ENCODE peak calls at places on chromosomes 16 and 17, in ten cellular contexts. One of them, this sample, is unnamed.

GRCh38 chr16:70253291-70254094 is 1.8 kb upstream of the EXOSC6 start:
- DNase-seq in AG09319: no peak
- DNase-seq in cardiac fibroblast: peak; percentile 55
- DNase-seq in HEK293T: peak; percentile 54
- DNase-seq in stimulated activated CD4-positive, alpha-beta T cell treated with anti-CD3 and anti-CD28 coated beads, Interleukin-4, amount 100 ng/mL, for 1 hour: peak; percentile 28
- DNase-seq in RPMI8226: peak; percentile 40
- DNase-seq in heart left ventricle: no peak
- DNase-seq in iris pigment epithelial cell: peak; percentile 53
- DNase-seq in stimulated activated CD8-positive, alpha-beta memory T cell treated with anti-CD3 and anti-CD28 coated beads, Interleukin-7, amount 100 ng/mL, for 24 hours: no peak
- DNase-seq in A549: peak; percentile 56
- DNase-seq in this sample: peak; percentile 56

GRCh38 chr17:36901506-36901905 is 35.8 kb upstream of the LHX1 start:
- DNase-seq in stimulated activated CD8-positive, alpha-beta memory T cell treated with anti-CD3 and anti-CD28 coated beads, Interleukin-7, amount 100 ng/mL, for 24 hours: no peak
- DNase-seq in AG09319: no peak
- DNase-seq in A549: no peak
- DNase-seq in heart left ventricle: no peak
- DNase-seq in stimulated activated CD4-positive, alpha-beta T cell treated with anti-CD3 and anti-CD28 coated beads, Interleukin-4, amount 100 ng/mL, for 1 hour: no peak
- DNase-seq in HEK293T: no peak
- DNase-seq in iris pigment epithelial cell: peak; percentile 80
- DNase-seq in cardiac fibroblast: peak; percentile 58
- DNase-seq in RPMI8226: no peak
- DNase-seq in this sample: no peak

GRCh38 chr17:29931253-29931932 is 1.4 kb upstream of the SSH2 start:
- DNase-seq in AG09319: peak; percentile 49
- DNase-seq in stimulated activated CD4-positive, alpha-beta T cell treated with anti-CD3 and anti-CD28 coated beads, Interleukin-4, amount 100 ng/mL, for 1 hour: peak; percentile 39
- DNase-seq in HEK293T: peak; percentile 52
- DNase-seq in A549: peak; percentile 67
- DNase-seq in stimulated activated CD8-positive, alpha-beta memory T cell treated with anti-CD3 and anti-CD28 coated beads, Interleukin-7, amount 100 ng/mL, for 24 hours: peak; percentile 25
- DNase-seq in cardiac fibroblast: peak; percentile 84
- DNase-seq in RPMI8226: peak; percentile 84
- DNase-seq in heart left ventricle: peak; percentile 69
- DNase-seq in iris pigment epithelial cell: peak; percentile 75
- DNase-seq in this sample: peak; percentile 76

GRCh38 chr16:87264634-87265033 is 52.6 kb downstream of the C16orf95 start:
- DNase-seq in RPMI8226: no peak
- DNase-seq in iris pigment epithelial cell: no peak
- DNase-seq in cardiac fibroblast: no peak
- DNase-seq in heart left ventricle: no peak
- DNase-seq in HEK293T: no peak
- DNase-seq in AG09319: no peak
- DNase-seq in stimulated activated CD8-positive, alpha-beta memory T cell treated with anti-CD3 and anti-CD28 coated beads, Interleukin-7, amount 100 ng/mL, for 24 hours: no peak
- DNase-seq in A549: no peak
- DNase-seq in stimulated activated CD4-positive, alpha-beta T cell treated with anti-CD3 and anti-CD28 coated beads, Interleukin-4, amount 100 ng/mL, for 1 hour: no peak
- DNase-seq in this sample: no peak

GRCh38 chr17:43814714-43815113 is 18.2 kb downstream of the MPP3 start:
- DNase-seq in RPMI8226: no peak
- DNase-seq in AG09319: no peak
- DNase-seq in heart left ventricle: no peak
- DNase-seq in iris pigment epithelial cell: peak; percentile 88
- DNase-seq in stimulated activated CD4-positive, alpha-beta T cell treated with anti-CD3 and anti-CD28 coated beads, Interleukin-4, amount 100 ng/mL, for 1 hour: no peak
- DNase-seq in HEK293T: no peak
- DNase-seq in A549: no peak
- DNase-seq in cardiac fibroblast: peak; percentile 88
- DNase-seq in stimulated activated CD8-positive, alpha-beta memory T cell treated with anti-CD3 and anti-CD28 coated beads, Interleukin-7, amount 100 ng/mL, for 24 hours: no peak
- DNase-seq in this sample: peak; percentile 64

GRCh38 chr17:64130559-64131001 is 636 bp upstream of the ERN1 start:
- DNase-seq in stimulated activated CD4-positive, alpha-beta T cell treated with anti-CD3 and anti-CD28 coated beads, Interleukin-4, amount 100 ng/mL, for 1 hour: peak; percentile 57
- DNase-seq in iris pigment epithelial cell: peak; percentile 49
- DNase-seq in heart left ventricle: peak; percentile 59
- DNase-seq in stimulated activated CD8-positive, alpha-beta memory T cell treated with anti-CD3 and anti-CD28 coated beads, Interleukin-7, amount 100 ng/mL, for 24 hours: peak; percentile 21
- DNase-seq in cardiac fibroblast: peak; percentile 87
- DNase-seq in RPMI8226: peak; percentile 49
- DNase-seq in HEK293T: no peak
- DNase-seq in A549: no peak
- DNase-seq in AG09319: no peak
- DNase-seq in this sample: peak; percentile 78

GRCh38 chr16:25707982-25708583 is 16.3 kb downstream of the HS3ST4 start:
- DNase-seq in AG09319: no peak
- DNase-seq in stimulated activated CD8-positive, alpha-beta memory T cell treated with anti-CD3 and anti-CD28 coated beads, Interleukin-7, amount 100 ng/mL, for 24 hours: no peak
- DNase-seq in cardiac fibroblast: peak; percentile 26
- DNase-seq in stimulated activated CD4-positive, alpha-beta T cell treated with anti-CD3 and anti-CD28 coated beads, Interleukin-4, amount 100 ng/mL, for 1 hour: no peak
- DNase-seq in iris pigment epithelial cell: peak; percentile 21
- DNase-seq in RPMI8226: peak; percentile 31
- DNase-seq in HEK293T: peak; percentile 21
- DNase-seq in A549: no peak
- DNase-seq in heart left ventricle: no peak
- DNase-seq in this sample: peak; percentile 18

GRCh38 chr16:66418165-66418962 is 8.7 kb upstream of the BEAN1 start:
- DNase-seq in stimulated activated CD4-positive, alpha-beta T cell treated with anti-CD3 and anti-CD28 coated beads, Interleukin-4, amount 100 ng/mL, for 1 hour: no peak
- DNase-seq in HEK293T: no peak
- DNase-seq in AG09319: no peak
- DNase-seq in iris pigment epithelial cell: no peak
- DNase-seq in RPMI8226: peak; percentile 35
- DNase-seq in heart left ventricle: no peak
- DNase-seq in stimulated activated CD8-positive, alpha-beta memory T cell treated with anti-CD3 and anti-CD28 coated beads, Interleukin-7, amount 100 ng/mL, for 24 hours: no peak
- DNase-seq in cardiac fibroblast: no peak
- DNase-seq in A549: no peak
- DNase-seq in this sample: no peak

GRCh38 chr17:68759343-68760140 is 158.4 kb upstream of the FAM20A start:
- DNase-seq in A549: peak; percentile 95
- DNase-seq in AG09319: peak; percentile 85
- DNase-seq in stimulated activated CD4-positive, alpha-beta T cell treated with anti-CD3 and anti-CD28 coated beads, Interleukin-4, amount 100 ng/mL, for 1 hour: peak; percentile 39
- DNase-seq in cardiac fibroblast: peak; percentile 96
- DNase-seq in stimulated activated CD8-positive, alpha-beta memory T cell treated with anti-CD3 and anti-CD28 coated beads, Interleukin-7, amount 100 ng/mL, for 24 hours: no peak
- DNase-seq in HEK293T: peak; percentile 88
- DNase-seq in iris pigment epithelial cell: peak; percentile 94
- DNase-seq in heart left ventricle: peak; percentile 86
- DNase-seq in RPMI8226: peak; percentile 89
- DNase-seq in this sample: peak; percentile 75

GRCh38 chr17:19940722-19941464 is 36.7 kb downstream of the AKAP10 start:
- DNase-seq in stimulated activated CD4-positive, alpha-beta T cell treated with anti-CD3 and anti-CD28 coated beads, Interleukin-4, amount 100 ng/mL, for 1 hour: no peak
- DNase-seq in heart left ventricle: no peak
- DNase-seq in A549: no peak
- DNase-seq in stimulated activated CD8-positive, alpha-beta memory T cell treated with anti-CD3 and anti-CD28 coated beads, Interleukin-7, amount 100 ng/mL, for 24 hours: no peak
- DNase-seq in AG09319: no peak
- DNase-seq in HEK293T: no peak
- DNase-seq in RPMI8226: peak; percentile 37
- DNase-seq in cardiac fibroblast: peak; percentile 45
- DNase-seq in iris pigment epithelial cell: peak; percentile 71
- DNase-seq in this sample: no peak

GRCh38 chr16:53893731-53894435 is 189.9 kb downstream of the FTO start:
- DNase-seq in iris pigment epithelial cell: peak; percentile 87
- DNase-seq in HEK293T: peak; percentile 14
- DNase-seq in A549: no peak
- DNase-seq in stimulated activated CD4-positive, alpha-beta T cell treated with anti-CD3 and anti-CD28 coated beads, Interleukin-4, amount 100 ng/mL, for 1 hour: no peak
- DNase-seq in cardiac fibroblast: peak; percentile 85
- DNase-seq in heart left ventricle: peak; percentile 27
- DNase-seq in stimulated activated CD8-positive, alpha-beta memory T cell treated with anti-CD3 and anti-CD28 coated beads, Interleukin-7, amount 100 ng/mL, for 24 hours: no peak
- DNase-seq in AG09319: no peak
- DNase-seq in RPMI8226: no peak
- DNase-seq in this sample: no peak

GRCh38 chr17:80151333-80151732 is 4.4 kb upstream of the EIF4A3 start:
- DNase-seq in iris pigment epithelial cell: peak; percentile 91
- DNase-seq in AG09319: no peak
- DNase-seq in RPMI8226: no peak
- DNase-seq in A549: no peak
- DNase-seq in stimulated activated CD8-positive, alpha-beta memory T cell treated with anti-CD3 and anti-CD28 coated beads, Interleukin-7, amount 100 ng/mL, for 24 hours: no peak
- DNase-seq in cardiac fibroblast: peak; percentile 80
- DNase-seq in stimulated activated CD4-positive, alpha-beta T cell treated with anti-CD3 and anti-CD28 coated beads, Interleukin-4, amount 100 ng/mL, for 1 hour: no peak
- DNase-seq in heart left ventricle: no peak
- DNase-seq in HEK293T: no peak
- DNase-seq in this sample: no peak

GRCh38 chr17:43608313-43608712 is 53.4 kb downstream of the MEOX1 start:
- DNase-seq in AG09319: no peak
- DNase-seq in stimulated activated CD4-positive, alpha-beta T cell treated with anti-CD3 and anti-CD28 coated beads, Interleukin-4, amount 100 ng/mL, for 1 hour: peak; percentile 4
- DNase-seq in RPMI8226: peak; percentile 15
- DNase-seq in HEK293T: no peak
- DNase-seq in heart left ventricle: no peak
- DNase-seq in iris pigment epithelial cell: peak; percentile 27
- DNase-seq in cardiac fibroblast: peak; percentile 65
- DNase-seq in A549: no peak
- DNase-seq in stimulated activated CD8-positive, alpha-beta memory T cell treated with anti-CD3 and anti-CD28 coated beads, Interleukin-7, amount 100 ng/mL, for 24 hours: peak; percentile 4
- DNase-seq in this sample: no peak

GRCh38 chr16:4677390-4677789 is 16.0 kb upstream of the NUDT16L1 start:
- DNase-seq in A549: no peak
- DNase-seq in RPMI8226: no peak
- DNase-seq in HEK293T: no peak
- DNase-seq in heart left ventricle: peak; percentile 75
- DNase-seq in stimulated activated CD4-positive, alpha-beta T cell treated with anti-CD3 and anti-CD28 coated beads, Interleukin-4, amount 100 ng/mL, for 1 hour: no peak
- DNase-seq in iris pigment epithelial cell: no peak
- DNase-seq in stimulated activated CD8-positive, alpha-beta memory T cell treated with anti-CD3 and anti-CD28 coated beads, Interleukin-7, amount 100 ng/mL, for 24 hours: no peak
- DNase-seq in cardiac fibroblast: no peak
- DNase-seq in AG09319: no peak
- DNase-seq in this sample: no peak

GRCh38 chr16:8854298-8854948 is 14.4 kb downstream of the CARHSP1 start:
- DNase-seq in HEK293T: no peak
- DNase-seq in A549: no peak
- DNase-seq in stimulated activated CD4-positive, alpha-beta T cell treated with anti-CD3 and anti-CD28 coated beads, Interleukin-4, amount 100 ng/mL, for 1 hour: no peak
- DNase-seq in cardiac fibroblast: no peak
- DNase-seq in AG09319: no peak
- DNase-seq in heart left ventricle: no peak
- DNase-seq in stimulated activated CD8-positive, alpha-beta memory T cell treated with anti-CD3 and anti-CD28 coated beads, Interleukin-7, amount 100 ng/mL, for 24 hours: no peak
- DNase-seq in iris pigment epithelial cell: no peak
- DNase-seq in RPMI8226: no peak
- DNase-seq in this sample: no peak

GRCh38 chr17:17849863-17850373 is 13.1 kb upstream of the SREBF1 start:
- DNase-seq in cardiac fibroblast: peak; percentile 56
- DNase-seq in stimulated activated CD4-positive, alpha-beta T cell treated with anti-CD3 and anti-CD28 coated beads, Interleukin-4, amount 100 ng/mL, for 1 hour: peak; percentile 54
- DNase-seq in AG09319: no peak
- DNase-seq in stimulated activated CD8-positive, alpha-beta memory T cell treated with anti-CD3 and anti-CD28 coated beads, Interleukin-7, amount 100 ng/mL, for 24 hours: peak; percentile 40
- DNase-seq in iris pigment epithelial cell: peak; percentile 77
- DNase-seq in HEK293T: peak; percentile 70
- DNase-seq in A549: no peak
- DNase-seq in heart left ventricle: peak; percentile 66
- DNase-seq in RPMI8226: peak; percentile 71
- DNase-seq in this sample: no peak

GRCh38 chr17:1992541-1992940 is 32.6 kb downstream of the RTN4RL1 start:
- DNase-seq in heart left ventricle: no peak
- DNase-seq in stimulated activated CD4-positive, alpha-beta T cell treated with anti-CD3 and anti-CD28 coated beads, Interleukin-4, amount 100 ng/mL, for 1 hour: no peak
- DNase-seq in A549: no peak
- DNase-seq in RPMI8226: no peak
- DNase-seq in AG09319: no peak
- DNase-seq in stimulated activated CD8-positive, alpha-beta memory T cell treated with anti-CD3 and anti-CD28 coated beads, Interleukin-7, amount 100 ng/mL, for 24 hours: no peak
- DNase-seq in iris pigment epithelial cell: no peak
- DNase-seq in HEK293T: no peak
- DNase-seq in cardiac fibroblast: no peak
- DNase-seq in this sample: no peak

GRCh38 chr17:48123111-48123510 is 15.5 kb downstream of the SNX11 start:
- DNase-seq in AG09319: no peak
- DNase-seq in HEK293T: no peak
- DNase-seq in cardiac fibroblast: no peak
- DNase-seq in stimulated activated CD4-positive, alpha-beta T cell treated with anti-CD3 and anti-CD28 coated beads, Interleukin-4, amount 100 ng/mL, for 1 hour: no peak
- DNase-seq in A549: no peak
- DNase-seq in heart left ventricle: no peak
- DNase-seq in stimulated activated CD8-positive, alpha-beta memory T cell treated with anti-CD3 and anti-CD28 coated beads, Interleukin-7, amount 100 ng/mL, for 24 hours: no peak
- DNase-seq in RPMI8226: no peak
- DNase-seq in iris pigment epithelial cell: no peak
- DNase-seq in this sample: no peak

GRCh38 chr16:785563-786535 is 2.3 kb downstream of the RPUSD1 start:
- DNase-seq in stimulated activated CD8-positive, alpha-beta memory T cell treated with anti-CD3 and anti-CD28 coated beads, Interleukin-7, amount 100 ng/mL, for 24 hours: peak; percentile 57
- DNase-seq in AG09319: no peak
- DNase-seq in A549: peak; percentile 74
- DNase-seq in heart left ventricle: peak; percentile 43
- DNase-seq in HEK293T: peak; percentile 68
- DNase-seq in cardiac fibroblast: peak; percentile 61
- DNase-seq in stimulated activated CD4-positive, alpha-beta T cell treated with anti-CD3 and anti-CD28 coated beads, Interleukin-4, amount 100 ng/mL, for 1 hour: peak; percentile 79
- DNase-seq in RPMI8226: peak; percentile 69
- DNase-seq in iris pigment epithelial cell: peak; percentile 44
- DNase-seq in this sample: peak; percentile 18

GRCh38 chr16:1158456-1159324 is 5.8 kb downstream of the CACNA1H start:
- DNase-seq in heart left ventricle: peak; percentile 81
- DNase-seq in RPMI8226: no peak
- DNase-seq in A549: no peak
- DNase-seq in AG09319: no peak
- DNase-seq in cardiac fibroblast: peak; percentile 55
- DNase-seq in stimulated activated CD4-positive, alpha-beta T cell treated with anti-CD3 and anti-CD28 coated beads, Interleukin-4, amount 100 ng/mL, for 1 hour: no peak
- DNase-seq in stimulated activated CD8-positive, alpha-beta memory T cell treated with anti-CD3 and anti-CD28 coated beads, Interleukin-7, amount 100 ng/mL, for 24 hours: no peak
- DNase-seq in HEK293T: no peak
- DNase-seq in iris pigment epithelial cell: no peak
- DNase-seq in this sample: no peak

GRCh38 chr17:80477647-80478478 is 1.5 kb upstream of the NPTX1 start:
- DNase-seq in iris pigment epithelial cell: peak; percentile 48
- DNase-seq in RPMI8226: no peak
- DNase-seq in cardiac fibroblast: peak; percentile 59
- DNase-seq in A549: peak; percentile 75
- DNase-seq in AG09319: no peak
- DNase-seq in HEK293T: peak; percentile 56
- DNase-seq in stimulated activated CD4-positive, alpha-beta T cell treated with anti-CD3 and anti-CD28 coated beads, Interleukin-4, amount 100 ng/mL, for 1 hour: peak; percentile 53
- DNase-seq in heart left ventricle: no peak
- DNase-seq in stimulated activated CD8-positive, alpha-beta memory T cell treated with anti-CD3 and anti-CD28 coated beads, Interleukin-7, amount 100 ng/mL, for 24 hours: no peak
- DNase-seq in this sample: peak; percentile 50

GRCh38 chr17:32553168-32553567 is 66.4 kb downstream of the CDK5R1 start:
- DNase-seq in HEK293T: no peak
- DNase-seq in heart left ventricle: no peak
- DNase-seq in stimulated activated CD8-positive, alpha-beta memory T cell treated with anti-CD3 and anti-CD28 coated beads, Interleukin-7, amount 100 ng/mL, for 24 hours: no peak
- DNase-seq in A549: no peak
- DNase-seq in cardiac fibroblast: no peak
- DNase-seq in iris pigment epithelial cell: no peak
- DNase-seq in stimulated activated CD4-positive, alpha-beta T cell treated with anti-CD3 and anti-CD28 coated beads, Interleukin-4, amount 100 ng/mL, for 1 hour: no peak
- DNase-seq in RPMI8226: no peak
- DNase-seq in AG09319: no peak
- DNase-seq in this sample: no peak

GRCh38 chr16:8756755-8757154 is 40.7 kb downstream of the TMEM186 start:
- DNase-seq in HEK293T: no peak
- DNase-seq in stimulated activated CD8-positive, alpha-beta memory T cell treated with anti-CD3 and anti-CD28 coated beads, Interleukin-7, amount 100 ng/mL, for 24 hours: no peak
- DNase-seq in AG09319: no peak
- DNase-seq in heart left ventricle: no peak
- DNase-seq in iris pigment epithelial cell: no peak
- DNase-seq in A549: no peak
- DNase-seq in cardiac fibroblast: no peak
- DNase-seq in stimulated activated CD4-positive, alpha-beta T cell treated with anti-CD3 and anti-CD28 coated beads, Interleukin-4, amount 100 ng/mL, for 1 hour: no peak
- DNase-seq in RPMI8226: no peak
- DNase-seq in this sample: no peak

GRCh38 chr17:47276444-47276843 is 22.8 kb downstream of the ITGB3 start:
- DNase-seq in stimulated activated CD8-positive, alpha-beta memory T cell treated with anti-CD3 and anti-CD28 coated beads, Interleukin-7, amount 100 ng/mL, for 24 hours: no peak
- DNase-seq in stimulated activated CD4-positive, alpha-beta T cell treated with anti-CD3 and anti-CD28 coated beads, Interleukin-4, amount 100 ng/mL, for 1 hour: no peak
- DNase-seq in A549: no peak
- DNase-seq in iris pigment epithelial cell: no peak
- DNase-seq in cardiac fibroblast: no peak
- DNase-seq in AG09319: no peak
- DNase-seq in RPMI8226: no peak
- DNase-seq in HEK293T: no peak
- DNase-seq in heart left ventricle: no peak
- DNase-seq in this sample: no peak

GRCh38 chr17:81549031-81549557 is 3.1 kb downstream of the FAAP100 start:
- DNase-seq in stimulated activated CD8-positive, alpha-beta memory T cell treated with anti-CD3 and anti-CD28 coated beads, Interleukin-7, amount 100 ng/mL, for 24 hours: no peak
- DNase-seq in A549: no peak
- DNase-seq in stimulated activated CD4-positive, alpha-beta T cell treated with anti-CD3 and anti-CD28 coated beads, Interleukin-4, amount 100 ng/mL, for 1 hour: no peak
- DNase-seq in iris pigment epithelial cell: no peak
- DNase-seq in heart left ventricle: no peak
- DNase-seq in RPMI8226: no peak
- DNase-seq in cardiac fibroblast: no peak
- DNase-seq in AG09319: no peak
- DNase-seq in HEK293T: no peak
- DNase-seq in this sample: no peak

GRCh38 chr16:69397821-69398521 is 12.2 kb upstream of the TERF2 start:
- DNase-seq in HEK293T: peak; percentile 62
- DNase-seq in stimulated activated CD8-positive, alpha-beta memory T cell treated with anti-CD3 and anti-CD28 coated beads, Interleukin-7, amount 100 ng/mL, for 24 hours: no peak
- DNase-seq in iris pigment epithelial cell: peak; percentile 87
- DNase-seq in AG09319: no peak
- DNase-seq in stimulated activated CD4-positive, alpha-beta T cell treated with anti-CD3 and anti-CD28 coated beads, Interleukin-4, amount 100 ng/mL, for 1 hour: no peak
- DNase-seq in RPMI8226: peak; percentile 19
- DNase-seq in cardiac fibroblast: peak; percentile 85
- DNase-seq in heart left ventricle: peak; percentile 71
- DNase-seq in A549: peak; percentile 79
- DNase-seq in this sample: peak; percentile 90

GRCh38 chr17:35799942-35800341 is 4.5 kb upstream of the MMP28 start:
- DNase-seq in heart left ventricle: peak; percentile 80
- DNase-seq in RPMI8226: no peak
- DNase-seq in HEK293T: no peak
- DNase-seq in cardiac fibroblast: no peak
- DNase-seq in stimulated activated CD4-positive, alpha-beta T cell treated with anti-CD3 and anti-CD28 coated beads, Interleukin-4, amount 100 ng/mL, for 1 hour: no peak
- DNase-seq in AG09319: no peak
- DNase-seq in A549: peak; percentile 46
- DNase-seq in iris pigment epithelial cell: no peak
- DNase-seq in stimulated activated CD8-positive, alpha-beta memory T cell treated with anti-CD3 and anti-CD28 coated beads, Interleukin-7, amount 100 ng/mL, for 24 hours: no peak
- DNase-seq in this sample: peak; percentile 59